ENCODE peak calls at places on chromosomes 4 and X, in six cellular contexts. One of them, this sample, is unnamed. For H3K4me1, the result is how much of the 10 kb centered on the place peaks cover.

GRCh38 chrX:118839334-118839958 is 15.8 kb downstream of the ZCCHC12 start:
- DNase-seq in SK-N-SH: peak
- DNase-seq in H9: peak
- DNase-seq in HCT116: peak
- DNase-seq in K562: peak
- DNase-seq in MM.1S: no peak
- DNase-seq in this sample: peak

GRCh38 chr4:53767503-53767902 is 176.2 kb upstream of the LNX1 start:
- DNase-seq in SK-N-SH: no peak
- DNase-seq in H9: no peak
- DNase-seq in HCT116: no peak
- DNase-seq in K562: no peak
- DNase-seq in MM.1S: no peak
- DNase-seq in this sample: no peak

GRCh38 chr4:1300466-1301455 is 11.1 kb downstream of the MAEA start:
- DNase-seq in SK-N-SH: peak
- DNase-seq in H9: no peak
- DNase-seq in HCT116: no peak
- DNase-seq in K562: no peak
- DNase-seq in MM.1S: no peak
- DNase-seq in this sample: no peak

GRCh38 chrX:3713937-3714434 is 537 bp upstream of the PRKX start:
- DNase-seq in SK-N-SH: peak
- DNase-seq in H9: peak
- DNase-seq in HCT116: no peak
- DNase-seq in K562: no peak
- DNase-seq in MM.1S: no peak
- DNase-seq in this sample: no peak

GRCh38 chr4:1218892-1219552 is 29.9 kb downstream of the CTBP1 start:
- DNase-seq in SK-N-SH: no peak
- DNase-seq in H9: no peak
- DNase-seq in HCT116: no peak
- DNase-seq in K562: no peak
- DNase-seq in MM.1S: peak
- DNase-seq in this sample: peak

GRCh38 chr4:128517096-128517738 is 229.6 kb upstream of the PGRMC2 start:
- DNase-seq in SK-N-SH: no peak
- DNase-seq in H9: no peak
- DNase-seq in HCT116: no peak
- DNase-seq in K562: peak
- DNase-seq in MM.1S: no peak
- DNase-seq in this sample: peak

GRCh38 chrX:72274526-72274925 is 2.5 kb downstream of the RPS4X start:
- DNase-seq in SK-N-SH: no peak
- DNase-seq in H9: no peak
- DNase-seq in HCT116: no peak
- DNase-seq in K562: no peak
- DNase-seq in MM.1S: no peak
- DNase-seq in this sample: no peak

GRCh38 chr4:80713409-80713808 is 317.1 kb upstream of the BMP3 start:
- DNase-seq in SK-N-SH: no peak
- DNase-seq in H9: no peak
- DNase-seq in HCT116: no peak
- DNase-seq in K562: no peak
- DNase-seq in MM.1S: no peak
- DNase-seq in this sample: no peak

GRCh38 chrX:110425222-110425621 is 66.6 kb downstream of the RTL9 start:
- DNase-seq in SK-N-SH: peak
- DNase-seq in H9: no peak
- DNase-seq in HCT116: no peak
- DNase-seq in K562: no peak
- DNase-seq in MM.1S: no peak
- DNase-seq in this sample: no peak

GRCh38 chrX:11585174-11585573 is 80.5 kb downstream of the ARHGAP6 start:
- DNase-seq in SK-N-SH: no peak
- DNase-seq in H9: no peak
- DNase-seq in HCT116: no peak
- DNase-seq in K562: no peak
- DNase-seq in MM.1S: no peak
- DNase-seq in this sample: no peak

GRCh38 chr4:83490876-83491450 is 6.1 kb upstream of the ABRAXAS1 start:
- DNase-seq in SK-N-SH: peak
- DNase-seq in H9: no peak
- DNase-seq in HCT116: peak
- DNase-seq in K562: peak
- DNase-seq in MM.1S: peak
- DNase-seq in this sample: peak

GRCh38 chr4:109294468-109295020 is 7.9 kb downstream of the COL25A1 start:
- DNase-seq in SK-N-SH: no peak
- DNase-seq in H9: no peak
- DNase-seq in HCT116: no peak
- DNase-seq in K562: no peak
- DNase-seq in MM.1S: no peak
- DNase-seq in this sample: no peak

GRCh38 chr4:178577933-178578332 is 1135.7 kb upstream of the AGA start:
- DNase-seq in SK-N-SH: peak
- DNase-seq in H9: no peak
- DNase-seq in HCT116: no peak
- DNase-seq in K562: no peak
- DNase-seq in MM.1S: no peak
- DNase-seq in this sample: peak

GRCh38 chr4:56641494-56642051 is 39.5 kb downstream of the HOPX start:
- DNase-seq in SK-N-SH: no peak
- DNase-seq in H9: no peak
- DNase-seq in HCT116: peak
- DNase-seq in K562: no peak
- DNase-seq in MM.1S: no peak
- DNase-seq in this sample: no peak

GRCh38 chr4:87044511-87045369 is 109.9 kb downstream of the AFF1 start:
- DNase-seq in SK-N-SH: peak
- DNase-seq in H9: no peak
- DNase-seq in HCT116: no peak
- DNase-seq in K562: peak
- DNase-seq in MM.1S: no peak
- DNase-seq in this sample: no peak

GRCh38 chr4:97645437-97645836 is 497.8 kb downstream of the STPG2 start:
- DNase-seq in SK-N-SH: no peak
- DNase-seq in H9: no peak
- DNase-seq in HCT116: no peak
- DNase-seq in K562: no peak
- DNase-seq in MM.1S: no peak
- DNase-seq in this sample: no peak

GRCh38 chr4:24013666-24014422 is 124.0 kb upstream of the PPARGC1A start:
- DNase-seq in SK-N-SH: no peak
- DNase-seq in H9: no peak
- DNase-seq in HCT116: no peak
- DNase-seq in K562: no peak
- DNase-seq in MM.1S: no peak
- DNase-seq in this sample: no peak

DNA sequence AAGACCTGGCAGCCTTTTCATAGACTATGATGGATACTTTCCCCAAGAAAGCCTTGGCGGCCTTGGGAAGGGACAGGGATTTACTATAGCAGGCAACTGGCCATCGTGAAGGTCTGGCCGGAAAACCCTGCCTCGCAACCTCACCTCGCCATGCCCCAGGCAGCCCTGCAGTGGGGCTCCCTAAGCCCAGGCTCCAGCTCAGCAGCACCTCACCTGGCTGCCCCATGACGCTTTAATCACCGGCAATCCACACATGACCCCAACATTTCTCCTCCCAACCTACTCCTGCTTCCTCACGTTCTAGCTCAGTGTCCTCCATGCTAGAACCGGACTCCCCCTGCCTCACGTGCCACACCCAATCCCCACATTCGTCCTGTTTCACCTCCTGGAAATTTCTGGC is 82.4 kb downstream of the NSUN7 start:
- DNase-seq in SK-N-SH: no peak
- DNase-seq in H9: no peak
- DNase-seq in HCT116: no peak
- DNase-seq in K562: no peak
- DNase-seq in MM.1S: no peak
- DNase-seq in this sample: no peak
- H3K4me2 ChIP-seq in SK-N-SH: no peak
- H3K4me2 ChIP-seq in H9: no peak
- H3K4me2 ChIP-seq in HCT116: no peak
- H3K4me2 ChIP-seq in K562: no peak
- H3K4me2 ChIP-seq in MM.1S: no peak
- H3K4me2 ChIP-seq in this sample: no peak

GRCh38 chrX:39580043-39580442 is 517.7 kb downstream of the BCOR start:
- DNase-seq in SK-N-SH: no peak
- DNase-seq in H9: no peak
- DNase-seq in HCT116: no peak
- DNase-seq in K562: no peak
- DNase-seq in MM.1S: no peak
- DNase-seq in this sample: no peak
- H3K4me1 ChIP-seq in SK-N-SH: under half
- H3K4me1 ChIP-seq in H9: under half
- H3K4me1 ChIP-seq in HCT116: under half
- H3K4me1 ChIP-seq in K562: under half
- H3K4me1 ChIP-seq in MM.1S: under half
- H3K4me1 ChIP-seq in this sample: under half

DNA sequence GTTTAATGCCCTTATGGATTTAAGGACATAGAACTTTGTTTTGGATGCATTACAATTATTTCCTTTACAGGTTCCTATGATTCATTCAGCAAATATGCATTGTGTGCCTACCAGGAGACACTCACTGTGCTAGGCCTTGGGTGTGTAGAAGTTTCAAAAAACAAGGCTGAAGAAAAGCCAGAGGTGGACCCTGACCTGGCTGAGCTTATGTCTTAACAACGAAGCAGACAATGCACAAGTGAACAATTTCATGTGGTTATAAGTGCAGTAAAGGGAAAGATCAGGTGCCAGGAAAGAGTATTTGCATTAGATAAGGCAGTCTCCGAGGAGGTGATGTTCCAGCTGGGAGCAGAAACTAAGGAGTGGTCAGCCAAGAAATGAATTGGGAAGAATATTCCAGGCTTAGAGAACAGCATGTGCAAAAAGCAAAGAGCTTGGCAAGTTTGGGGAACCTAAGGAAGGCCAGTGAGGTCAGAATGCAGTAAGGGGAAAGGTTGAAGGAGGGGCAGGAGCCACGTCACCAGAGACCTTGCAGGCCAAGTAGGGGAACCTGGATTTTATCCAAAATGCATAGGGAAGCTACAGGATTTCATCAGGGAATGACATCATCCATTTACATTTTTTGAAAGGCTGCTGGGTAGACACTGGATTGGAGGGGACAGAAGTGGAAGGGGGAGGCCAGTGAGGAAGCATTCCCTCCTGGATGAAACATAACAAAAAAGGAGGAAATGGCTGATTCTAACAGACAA is 193.6 kb downstream of the SOWAHB start:
- DNase-seq in SK-N-SH: no peak
- DNase-seq in H9: no peak
- DNase-seq in HCT116: peak
- DNase-seq in K562: no peak
- DNase-seq in MM.1S: no peak
- DNase-seq in this sample: no peak
- H3K9ac ChIP-seq in SK-N-SH: peak
- H3K9ac ChIP-seq in H9: no peak
- H3K9ac ChIP-seq in HCT116: peak
- H3K9ac ChIP-seq in K562: no peak
- H3K9ac ChIP-seq in MM.1S: no peak
- H3K9ac ChIP-seq in this sample: no peak

DNA sequence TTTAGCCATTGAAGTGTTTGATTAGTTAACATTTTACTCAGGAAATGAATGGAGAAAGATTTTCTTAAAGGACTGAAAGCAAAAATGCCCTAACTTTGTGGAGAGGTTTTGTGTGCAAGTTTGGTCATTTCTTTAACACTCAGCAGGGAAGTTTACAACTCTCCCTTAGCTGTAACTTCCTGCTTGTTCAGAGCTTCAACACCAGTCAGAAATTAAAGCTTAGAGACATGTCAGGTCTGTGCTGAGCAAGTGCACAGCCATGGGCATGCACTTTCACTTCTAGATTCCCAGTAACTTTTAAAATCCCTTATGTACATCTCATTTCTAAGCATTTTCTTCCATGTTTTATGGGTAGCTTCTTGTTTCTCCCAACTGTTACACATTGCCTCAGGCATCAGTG is 326.0 kb downstream of the ACTRT1 start:
- DNase-seq in SK-N-SH: no peak
- DNase-seq in H9: no peak
- DNase-seq in HCT116: no peak
- DNase-seq in K562: no peak
- DNase-seq in MM.1S: peak
- DNase-seq in this sample: no peak
- H3K4me2 ChIP-seq in SK-N-SH: no peak
- H3K4me2 ChIP-seq in H9: no peak
- H3K4me2 ChIP-seq in HCT116: no peak
- H3K4me2 ChIP-seq in K562: no peak
- H3K4me2 ChIP-seq in MM.1S: peak
- H3K4me2 ChIP-seq in this sample: no peak

GRCh38 chr4:140706665-140707064 is 49.5 kb downstream of the TBC1D9 start:
- DNase-seq in SK-N-SH: no peak
- DNase-seq in H9: no peak
- DNase-seq in HCT116: no peak
- DNase-seq in K562: no peak
- DNase-seq in MM.1S: no peak
- DNase-seq in this sample: no peak
- H3K4me1 ChIP-seq in SK-N-SH: under half
- H3K4me1 ChIP-seq in H9: under half
- H3K4me1 ChIP-seq in HCT116: under half
- H3K4me1 ChIP-seq in K562: under half
- H3K4me1 ChIP-seq in MM.1S: under half
- H3K4me1 ChIP-seq in this sample: under half

This sample was measured in Karpas-422.